ENCODE peak calls at places on chromosome 18, in seven cellular contexts. G is breast epithelium, B is Panc1, H is PC-9, I is OCI-LY7, E is dorsolateral prefrontal cortex, K is HCT116. N is an unnamed sample.

GRCh38 chr18:26104037-26104436 is 13.6 kb upstream of the SS18 start:
- DNase-seq in G (no peak), B (no peak), H (no peak), I (no peak), E (no peak), K (no peak), N (no peak)

GRCh38 chr18:32768646-32769206 is 4.1 kb downstream of the KLHL14 start:
- DNase-seq in G (no peak), B (no peak), H (no peak), I (no peak), E (no peak), K (no peak), N (no peak)

GRCh38 chr18:79523738-79524180 is 128.0 kb downstream of the NFATC1 start:
- DNase-seq in G (no peak), B (no peak), H (no peak), I (peak; percentile 78), E (no peak), K (no peak), N (no peak)

GRCh38 chr18:10041180-10041579 is 127.4 kb downstream of the VAPA start:
- DNase-seq in G (no peak), B (no peak), H (no peak), I (no peak), E (no peak), K (no peak), N (no peak)

GRCh38 chr18:39205565-39205964 is 1640.0 kb upstream of the CELF4 start:
- DNase-seq in G (no peak), B (no peak), H (no peak), I (no peak), E (no peak), K (no peak), N (no peak)

GRCh38 chr18:59909289-59910036 is 9.7 kb downstream of the PMAIP1 start:
- DNase-seq in G (no peak), B (no peak), H (peak; percentile 45), I (no peak), E (no peak), K (no peak), N (no peak)

GRCh38 chr18:5237083-5237722 is 40.1 kb upstream of the AKAIN1 start:
- DNase-seq in G (no peak), B (peak; percentile 10), H (no peak), I (peak; percentile 19), E (peak; percentile 39), K (no peak), N (no peak)

GRCh38 chr18:21513741-21514140 is 86.8 kb downstream of the ESCO1 start:
- DNase-seq in G (no peak), B (no peak), H (no peak), I (no peak), E (no peak), K (no peak), N (no peak)

GRCh38 chr18:21704603-21705364 is at the start of gene ABHD3:
- DNase-seq in G (peak; percentile 86), B (peak; percentile 38), H (peak; percentile 74), I (peak; percentile 96), E (peak; percentile 90), K (peak; percentile 75), N (peak; percentile 83)

GRCh38 chr18:79954791-79955190 is 3.3 kb upstream of the SLC66A2 start:
- DNase-seq in G (peak; percentile 12), B (no peak), H (no peak), I (no peak), E (no peak), K (no peak), N (no peak)

GRCh38 chr18:62131305-62131909 is 55.4 kb downstream of the PIGN start:
- DNase-seq in G (peak; percentile 27), B (peak; percentile 10), H (peak; percentile 41), I (peak; percentile 50), E (peak; percentile 42), K (peak; percentile 35), N (peak; percentile 18)

GRCh38 chr18:68796936-68797690 is 767 bp upstream of the CCDC102B start:
- DNase-seq in G (no peak), B (no peak), H (no peak), I (no peak), E (no peak), K (no peak), N (no peak)

GRCh38 chr18:6624271-6624670 is 105.2 kb upstream of the ARHGAP28 start:
- DNase-seq in G (no peak), B (no peak), H (no peak), I (no peak), E (no peak), K (no peak), N (no peak)

GRCh38 chr18:40935423-40935822 is 1019.6 kb upstream of the PIK3C3 start:
- DNase-seq in G (no peak), B (no peak), H (no peak), I (peak; percentile 0), E (no peak), K (no peak), N (peak; percentile 20)

GRCh38 chr18:79644006-79644665 is 35.5 kb upstream of the CTDP1 start:
- DNase-seq in G (no peak), B (peak; percentile 32), H (peak; percentile 53), I (peak; percentile 70), E (peak; percentile 66), K (peak; percentile 88), N (peak; percentile 58)

GRCh38 chr18:58788971-58789797 is 75.5 kb upstream of the ZNF532 start:
- DNase-seq in G (peak; percentile 28), B (no peak), H (peak; percentile 58), I (no peak), E (peak; percentile 47), K (no peak), N (no peak)

GRCh38 chr18:79416022-79416676 is 20.4 kb downstream of the NFATC1 start:
- DNase-seq in G (no peak), B (no peak), H (no peak), I (no peak), E (no peak), K (no peak), N (no peak)

GRCh38 chr18:77650799-77651385 is 401.2 kb downstream of the GALR1 start:
- DNase-seq in G (no peak), B (peak; percentile 24), H (no peak), I (peak; percentile 19), E (peak; percentile 81), K (no peak), N (peak; percentile 50)

GRCh38 chr18:38459086-38459485 is 893.5 kb upstream of the CELF4 start:
- DNase-seq in G (peak; percentile 19), B (no peak), H (no peak), I (no peak), E (no peak), K (no peak), N (no peak)

GRCh38 chr18:13137939-13138821 is 80.4 kb upstream of the LDLRAD4 start:
- DNase-seq in G (peak; percentile 44), B (no peak), H (peak; percentile 57), I (no peak), E (no peak), K (no peak), N (no peak)

GRCh38 chr18:66687635-66688034 is 83.7 kb upstream of the CDH19 start:
- DNase-seq in G (no peak), B (no peak), H (no peak), I (no peak), E (no peak), K (no peak), N (no peak)

GRCh38 chr18:61448316-61448715 is 115.1 kb downstream of the CDH20 start:
- DNase-seq in G (no peak), B (no peak), H (no peak), I (peak; percentile 1), E (no peak), K (no peak), N (no peak)

GRCh38 chr18:27411911-27412310 is 226.8 kb upstream of the CHST9 start:
- DNase-seq in G (no peak), B (no peak), H (peak; percentile 64), I (no peak), E (no peak), K (no peak), N (no peak)

GRCh38 chr18:9413586-9413985 is 61.7 kb upstream of the RALBP1 start:
- DNase-seq in G (no peak), B (no peak), H (peak; percentile 47), I (no peak), E (no peak), K (no peak), N (no peak)

DNA sequence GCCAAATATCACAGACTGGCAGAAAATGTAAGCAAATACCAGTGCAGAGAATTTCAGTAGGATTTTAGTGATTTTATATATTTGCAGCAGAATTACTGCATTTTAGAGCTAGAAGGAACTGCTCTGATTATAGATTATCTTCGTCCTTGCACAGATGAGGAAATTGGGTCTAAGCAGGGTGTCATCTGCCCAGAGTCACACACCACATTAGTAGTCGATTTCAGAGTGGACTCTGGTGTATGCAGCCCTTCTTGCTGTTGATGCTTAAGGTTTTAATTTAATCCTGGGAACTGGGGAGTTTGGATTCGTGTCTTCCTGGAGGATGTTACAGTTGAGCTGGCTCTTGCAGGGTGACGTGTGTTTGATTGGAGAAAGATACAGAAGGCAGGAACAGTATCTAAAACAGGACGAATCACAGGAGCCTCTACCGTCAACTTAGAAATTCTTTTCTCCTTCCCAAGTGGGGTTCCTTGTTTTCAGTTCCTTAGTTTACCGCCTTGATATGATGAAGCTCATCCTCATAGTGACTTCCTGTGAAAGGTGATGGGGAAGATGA is 6.9 kb downstream of the SOCS6 start:
- DNase-seq in G (no peak), B (no peak), H (no peak), I (no peak), E (no peak), K (no peak), N (no peak)
- H3K27ac ChIP-seq in G (no peak overlapping the region), B (peak overlapping the region; percentile 98), H (no peak overlapping the region), I (no peak overlapping the region), E (no peak overlapping the region), K (peak overlapping the region; percentile 38), N (no peak overlapping the region)

GRCh38 chr18:7958081-7958896 is 391.2 kb downstream of the PTPRM start:
- DNase-seq in G (no peak), B (no peak), H (no peak), I (no peak), E (no peak), K (no peak), N (no peak)
- H3K27ac ChIP-seq in G (no peak overlapping the region), B (no peak overlapping the region), H (peak overlapping the region; percentile 61), I (no peak overlapping the region), E (no peak overlapping the region), K (no peak overlapping the region), N (no peak overlapping the region)

DNA sequence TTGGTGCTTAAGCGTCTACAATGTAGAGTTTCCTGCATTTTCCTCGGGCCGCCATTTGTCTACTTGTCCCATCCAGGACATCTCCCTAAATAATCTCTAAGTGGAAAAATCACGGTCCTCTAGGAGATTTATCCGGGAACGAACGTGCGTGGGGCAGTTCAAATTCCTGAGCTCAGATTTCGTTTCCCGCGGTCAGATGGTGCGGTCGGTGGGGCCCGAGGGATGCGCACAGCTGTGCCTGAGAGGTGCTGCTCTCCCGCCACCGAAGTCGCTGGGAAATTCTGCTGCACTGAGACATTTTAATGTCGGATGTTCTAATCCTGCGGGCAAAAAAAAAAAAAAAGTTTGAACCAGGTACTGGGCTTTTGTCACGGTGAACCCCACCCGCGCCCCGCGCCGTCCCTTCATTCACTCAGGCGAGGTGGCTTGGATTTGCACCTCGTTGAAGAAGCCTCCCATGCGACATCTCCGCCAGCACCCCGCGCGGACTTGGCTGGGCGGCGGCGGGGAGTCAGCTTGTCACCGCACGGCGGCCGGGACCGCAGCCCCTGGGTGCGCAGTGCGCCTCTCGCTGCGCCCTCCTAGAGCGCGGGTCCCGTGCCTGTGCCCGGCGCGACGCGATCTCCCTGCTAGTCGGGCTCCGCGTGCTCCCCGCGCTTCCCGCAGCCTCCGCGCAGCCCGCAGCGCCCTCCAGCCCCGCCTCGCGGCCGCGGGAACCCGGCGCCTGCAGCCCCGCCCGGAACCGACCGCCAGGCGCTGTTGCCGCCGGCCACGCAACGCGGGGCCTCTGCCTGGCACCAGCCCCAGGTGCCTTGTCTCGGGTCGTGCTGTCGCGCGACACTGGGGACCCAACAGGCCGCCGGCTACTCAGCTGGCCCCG is 192.0 kb upstream of the TCF4 start:
- DNase-seq in G (no peak), B (no peak), H (no peak), I (peak; percentile 5), E (peak; percentile 54), K (no peak), N (no peak)
- H3K27ac ChIP-seq in G (peak overlapping the region; percentile 71), B (no peak overlapping the region), H (no peak overlapping the region), I (no peak overlapping the region), E (peak overlapping the region; percentile 91), K (no peak overlapping the region), N (no peak overlapping the region)

GRCh38 chr18:56199580-56200320 is 438.6 kb downstream of the TXNL1 start:
- DNase-seq in G (no peak), B (no peak), H (no peak), I (no peak), E (no peak), K (no peak), N (no peak)
- H3K27ac ChIP-seq in G (peak overlapping the region; percentile 44), B (no peak overlapping the region), H (no peak overlapping the region), I (no peak overlapping the region), E (no peak overlapping the region), K (no peak overlapping the region), N (no peak overlapping the region)